ENCODE peak calls at places on chromosomes 4 and X, in seven cellular contexts. P, I, D, R, X, J and K are unnamed samples. For H3K9me3, the result is how much of the 10 kb centered on the place peaks cover.

GRCh38 chr4:56160631-56161030 is 211.9 kb downstream of the CEP135 start:
- DNase-seq in P (no peak), X (no peak), I (no peak), R (no peak), J (no peak), D (no peak), K (no peak)

GRCh38 chrX:39753296-39753996 is 344.3 kb downstream of the BCOR start:
- DNase-seq in I (peak), R (no peak), D (no peak), J (no peak), P (no peak), X (no peak), K (no peak)

GRCh38 chr4:87055340-87055739 is 120.5 kb downstream of the AFF1 start:
- DNase-seq in P (no peak), R (peak), J (no peak), I (no peak), D (no peak), X (no peak), K (no peak)

GRCh38 chr4:130922955-130923354 is 1827.0 kb downstream of the C4orf33 start:
- DNase-seq in J (no peak), D (no peak), I (no peak), R (no peak), X (no peak), P (no peak), K (no peak)

GRCh38 chr4:185424905-185425599 is 712 bp downstream of the UFSP2 start:
- DNase-seq in J (peak), R (no peak), P (peak), I (no peak), D (no peak), X (no peak), K (no peak)

GRCh38 chr4:76305971-76306881 is at the start of gene STBD1:
- DNase-seq in J (peak), X (peak), D (peak), R (no peak), I (peak), P (no peak), K (peak)

GRCh38 chr4:86547140-86547539 is 47.0 kb upstream of the PTPN13 start:
- DNase-seq in P (no peak), J (no peak), X (no peak), I (no peak), R (no peak), D (no peak), K (no peak)

GRCh38 chrX:13764765-13765164 is 30.2 kb downstream of the OFD1 start:
- DNase-seq in P (no peak), R (no peak), I (peak), D (no peak), J (peak), X (peak), K (no peak)

GRCh38 chr4:152652102-152652501 is 27.7 kb downstream of the TMEM154 start:
- DNase-seq in R (no peak), I (no peak), P (no peak), J (no peak), D (no peak), X (no peak), K (no peak)

GRCh38 chr4:47930971-47931804 is 16.8 kb upstream of the NFXL1 start:
- DNase-seq in X (no peak), J (no peak), P (no peak), R (no peak), I (peak), D (no peak), K (no peak)

GRCh38 chr4:84875636-84876371 is 90.7 kb downstream of the WDFY3 start:
- DNase-seq in P (no peak), D (no peak), J (no peak), R (no peak), I (peak), X (no peak), K (no peak)

GRCh38 chr4:181308476-181309170 is 934.6 kb upstream of the TENM3 start:
- DNase-seq in J (no peak), P (no peak), R (no peak), D (no peak), I (no peak), X (no peak), K (no peak)

GRCh38 chr4:67659065-67659464 is 41.9 kb downstream of the UBA6 start:
- DNase-seq in X (no peak), R (no peak), I (no peak), D (no peak), J (no peak), P (no peak), K (no peak)

GRCh38 chr4:153115322-153116100 is 88.7 kb upstream of the TRIM2 start:
- DNase-seq in X (no peak), P (peak), J (peak), R (no peak), D (no peak), I (peak), K (peak)

GRCh38 chrX:54178100-54178940 is 4.7 kb downstream of the FAM120C start:
- DNase-seq in P (no peak), X (no peak), J (peak), R (no peak), D (no peak), I (peak), K (no peak)

GRCh38 chrX:45324941-45325340 is 124.3 kb upstream of the DIPK2B start:
- DNase-seq in P (no peak), J (no peak), X (no peak), R (no peak), I (peak), D (no peak), K (no peak)

GRCh38 chrX:153334654-153335295 is 822 bp downstream of the ZNF275 start:
- DNase-seq in R (no peak), P (no peak), I (no peak), D (no peak), J (no peak), X (no peak), K (no peak)

GRCh38 chr4:22417408-22417807 is 98.5 kb downstream of the ADGRA3 start:
- DNase-seq in P (no peak), D (no peak), R (no peak), I (peak), X (no peak), J (no peak), K (no peak)

GRCh38 chr4:15989431-15989830 is 26.5 kb upstream of the FGFBP2 start:
- DNase-seq in D (no peak), P (no peak), J (no peak), R (no peak), X (no peak), I (no peak), K (no peak)

GRCh38 chr4:186644737-186645261 is 78.9 kb downstream of the FAT1 start:
- DNase-seq in I (peak), J (peak), P (no peak), X (no peak), R (no peak), D (no peak), K (no peak)

GRCh38 chrX:1419545-1420355 is 27.8 kb upstream of the SLC25A6 start:
- DNase-seq in R (no peak), P (no peak), J (no peak), I (no peak), X (no peak), D (no peak), K (no peak)
- H3K27ac ChIP-seq in R (no peak), P (no peak), J (no peak), I (no peak), X (no peak), D (no peak), K (no peak)

GRCh38 chrX:6283826-6284225 is 55.2 kb upstream of the NLGN4X start:
- DNase-seq in X (no peak), R (no peak), I (no peak), J (no peak), P (no peak), D (no peak), K (no peak)

DNA sequence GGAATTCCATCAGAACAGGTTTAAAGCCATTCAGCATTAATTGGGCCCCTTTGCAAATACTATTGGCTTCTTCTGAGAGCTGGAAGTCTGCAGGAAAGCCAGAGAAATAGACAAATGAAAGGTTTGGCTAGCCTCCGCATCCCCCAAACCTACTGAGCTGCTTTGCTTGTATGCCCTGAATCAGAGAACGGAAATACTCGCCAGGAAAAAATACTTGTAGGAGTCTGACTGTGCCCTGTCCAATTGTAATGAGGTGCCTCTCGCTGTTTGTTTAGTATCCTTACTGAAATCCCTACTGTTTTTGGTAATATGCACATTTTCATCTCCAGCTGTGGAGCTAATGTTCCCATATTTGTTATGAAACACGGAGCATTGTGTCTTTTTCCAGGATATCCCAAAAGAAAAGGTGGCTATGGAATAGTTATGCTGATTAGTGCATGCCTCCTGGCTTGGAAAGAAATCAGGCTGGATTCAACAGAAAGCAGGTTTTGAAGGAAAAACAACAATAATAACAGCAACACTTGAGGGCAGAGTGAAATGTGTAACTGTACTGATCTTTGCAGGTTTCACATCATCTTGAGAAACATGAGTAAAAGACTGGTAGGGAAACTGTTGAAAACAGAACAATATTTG is 50.7 kb upstream of the NLGN4X start:
- DNase-seq in X (no peak), I (no peak), P (no peak), R (no peak), J (no peak), D (no peak), K (no peak)
- H3K9me3 ChIP-seq in X (under half), I (under half), P (under half), R (under half), J (under half), D (under half), K (under half)

GRCh38 chrX:150184487-150184886 is 178.6 kb upstream of the MAMLD1 start:
- DNase-seq in J (no peak), I (peak), D (no peak), P (no peak), R (peak), X (no peak), K (no peak)
- H3K27ac ChIP-seq in J (no peak), I (no peak), D (no peak), P (no peak), R (no peak), X (no peak), K (no peak)

GRCh38 chr4:256492-256891 is 48.8 kb downstream of the ZNF732 start:
- DNase-seq in D (no peak), J (no peak), X (no peak), P (no peak), I (no peak), R (no peak), K (no peak)
- H3K9me3 ChIP-seq in D (under half), J (half or more), X (half or more), P (half or more), I (under half), R (half or more), K (under half)

GRCh38 chrX:11509786-11510185 is 155.9 kb downstream of the ARHGAP6 start:
- DNase-seq in P (no peak), R (no peak), I (peak), D (no peak), J (no peak), X (no peak), K (no peak)

GRCh38 chrX:11499076-11500044 is 166.4 kb downstream of the ARHGAP6 start:
- DNase-seq in I (peak), J (no peak), P (no peak), X (no peak), D (no peak), R (no peak), K (no peak)

GRCh38 chrX:11504234-11504633 is 161.5 kb downstream of the ARHGAP6 start:
- DNase-seq in R (no peak), D (no peak), X (no peak), I (no peak), J (no peak), P (peak), K (no peak)
- H3K27ac ChIP-seq in R (no peak), D (no peak), X (no peak), I (no peak), J (no peak), P (no peak), K (no peak)

GRCh38 chr4:43471950-43472349 is 579.4 kb downstream of the GRXCR1 start:
- DNase-seq in R (no peak), X (no peak), P (no peak), D (no peak), J (peak), I (no peak), K (no peak)
- H3K9me3 ChIP-seq in R (under half), X (under half), P (under half), D (under half), J (under half), I (under half), K (under half)

DNA sequence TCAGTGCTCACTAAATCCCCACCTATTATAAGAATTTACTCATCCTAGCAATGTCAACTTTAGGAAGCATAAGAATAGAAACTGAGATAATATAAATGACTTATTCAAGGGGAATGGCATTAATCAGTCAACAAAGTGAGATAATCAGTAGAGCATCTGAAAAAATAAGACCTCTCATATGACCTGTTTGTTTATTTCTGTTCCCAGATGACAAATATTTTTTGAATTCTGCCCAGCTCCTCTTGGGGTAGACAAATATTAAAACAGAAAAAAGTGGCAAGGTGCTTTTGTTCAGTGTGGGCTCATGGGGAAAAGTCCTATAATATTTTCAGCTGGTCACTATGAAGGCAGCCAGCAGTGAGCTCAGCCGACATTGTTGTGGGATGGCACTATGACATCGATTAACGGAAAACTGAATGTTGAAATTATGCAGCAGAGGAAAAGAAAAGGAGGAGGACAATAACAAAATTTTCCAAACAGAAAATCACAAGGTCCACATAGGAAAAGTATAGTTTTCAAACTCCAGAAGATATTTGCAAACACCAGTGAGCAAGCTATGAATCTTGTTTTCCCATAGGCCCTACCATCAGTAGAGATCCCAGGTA is 109.6 kb downstream of the ANXA3 start:
- DNase-seq in R (no peak), I (no peak), P (no peak), D (no peak), X (no peak), J (no peak), K (no peak)
- H3K27ac ChIP-seq in R (peak), I (no peak), P (no peak), D (no peak), X (no peak), J (no peak), K (no peak)